ENCODE peak calls at places on chromosomes 2 and 18, in seven cellular contexts. G is GM12878, V is HepG2, O is HCT116, U is K562, A is SK-N-SH, H is H1. X is an unnamed sample.

GRCh38 chr2:168519534-168520308 is 63.6 kb downstream of the CERS6 start:
- DNase-seq in G (no peak), V (no peak), O (no peak), U (no peak), A (no peak), H (no peak), X (no peak)

GRCh38 chr2:240620859-240621258 is 4.4 kb upstream of the GPR35 start:
- DNase-seq in G (no peak), V (no peak), O (no peak), U (no peak), A (no peak), H (no peak), X (no peak)

GRCh38 chr2:112055833-112056625 is 960 bp downstream of the TMEM87B start:
- DNase-seq in G (no peak), V (peak; percentile 69), O (no peak), U (peak; percentile 23), A (peak; percentile 44), H (no peak), X (no peak)

GRCh38 chr2:1282552-1282951 is 130.7 kb upstream of the TPO start:
- DNase-seq in G (no peak), V (no peak), O (no peak), U (peak; percentile 52), A (peak; percentile 84), H (no peak), X (no peak)

GRCh38 chr2:45119855-45120254 is 110.6 kb upstream of the SIX2 start:
- DNase-seq in G (no peak), V (no peak), O (no peak), U (no peak), A (no peak), H (no peak), X (no peak)

GRCh38 chr2:43169987-43170732 is 56.2 kb downstream of the ZFP36L2 start:
- DNase-seq in G (no peak), V (no peak), O (no peak), U (peak; percentile 80), A (peak; percentile 69), H (peak; percentile 88), X (no peak)

GRCh38 chr2:147910990-147911473 is 66.2 kb downstream of the ACVR2A start:
- DNase-seq in G (peak; percentile 21), V (peak; percentile 54), O (peak; percentile 52), U (peak; percentile 14), A (no peak), H (no peak), X (peak; percentile 42)

GRCh38 chr18:6741290-6741689 is 11.8 kb downstream of the ARHGAP28 start:
- DNase-seq in G (no peak), V (no peak), O (no peak), U (no peak), A (no peak), H (no peak), X (no peak)

GRCh38 chr2:164967781-164968228 is 12.5 kb upstream of the SLC38A11 start:
- DNase-seq in G (no peak), V (no peak), O (no peak), U (no peak), A (no peak), H (no peak), X (peak; percentile 55)

GRCh38 chr2:233079473-233079877 is 19.3 kb downstream of the INPP5D start:
- DNase-seq in G (peak; percentile 90), V (no peak), O (no peak), U (no peak), A (no peak), H (no peak), X (no peak)

GRCh38 chr2:84703831-84704230 is 177.1 kb downstream of the TRABD2A start:
- DNase-seq in G (no peak), V (no peak), O (no peak), U (no peak), A (no peak), H (no peak), X (no peak)

GRCh38 chr2:9802576-9802993 is 40.7 kb upstream of the TAF1B start:
- DNase-seq in G (no peak), V (no peak), O (no peak), U (no peak), A (peak; percentile 28), H (no peak), X (no peak)

GRCh38 chr2:119195001-119195400 is 28.6 kb upstream of the STEAP3 start:
- DNase-seq in G (no peak), V (no peak), O (no peak), U (no peak), A (no peak), H (no peak), X (no peak)

GRCh38 chr2:119195887-119196286 is 27.7 kb upstream of the STEAP3 start:
- DNase-seq in G (no peak), V (no peak), O (no peak), U (no peak), A (no peak), H (no peak), X (no peak)

GRCh38 chr2:119190726-119191125 is 32.2 kb upstream of the C1QL2 start:
- DNase-seq in G (no peak), V (no peak), O (no peak), U (no peak), A (no peak), H (no peak), X (no peak)

GRCh38 chr2:119190321-119190720 is 31.8 kb upstream of the C1QL2 start:
- DNase-seq in G (no peak), V (no peak), O (no peak), U (no peak), A (no peak), H (no peak), X (no peak)

GRCh38 chr2:119192893-119193292 is 30.7 kb upstream of the STEAP3 start:
- DNase-seq in G (no peak), V (no peak), O (no peak), U (no peak), A (no peak), H (no peak), X (no peak)
- TF ChIP-seq YY1 in G (no peak), V (no peak), O (no peak), U (no peak), A (no peak), H (no peak), X (no peak)

DNA sequence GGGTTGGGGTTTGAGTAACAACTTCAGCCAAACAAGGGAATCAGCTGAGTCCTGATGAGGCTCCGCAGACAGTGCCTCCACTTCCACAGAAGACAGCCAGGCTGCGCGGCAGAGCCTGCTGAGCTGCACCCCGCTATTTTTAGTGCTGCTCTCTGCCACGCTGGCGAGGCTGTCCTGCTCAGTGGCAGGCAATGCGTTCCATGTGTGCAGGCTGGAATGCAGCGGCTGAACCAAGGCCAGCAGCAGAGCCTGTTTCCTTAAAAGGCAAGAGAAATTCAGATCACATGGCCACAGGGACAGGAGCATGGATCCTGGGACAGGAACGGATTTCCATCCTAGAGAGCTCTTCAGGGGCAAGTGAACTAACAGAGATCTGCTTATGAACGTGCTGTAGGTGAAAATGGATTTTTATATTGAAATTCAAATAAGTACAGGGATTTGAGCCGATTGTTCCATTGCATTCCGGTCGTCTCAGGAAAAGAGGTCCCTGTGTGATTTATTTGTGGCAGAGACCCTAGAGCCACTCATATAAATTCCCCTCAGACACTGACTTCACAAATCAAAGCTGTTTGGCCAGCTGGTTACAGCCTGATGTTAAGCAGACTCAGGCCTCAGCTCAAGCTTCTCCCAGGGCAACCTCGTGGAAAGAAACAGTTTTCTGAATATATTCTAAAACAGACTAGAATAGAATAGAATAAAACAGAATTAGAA is 98.6 kb downstream of the COL6A3 start:
- DNase-seq in G (no peak), V (peak; percentile 71), O (no peak), U (no peak), A (peak; percentile 81), H (no peak), X (peak; percentile 33)
- TF ChIP-seq YY1 in G (no peak), V (no peak), O (no peak), U (no peak), A (no peak), H (no peak), X (no peak)

GRCh38 chr2:216002693-216003092 is 10.7 kb downstream of the MREG start:
- DNase-seq in G (no peak), V (no peak), O (no peak), U (no peak), A (no peak), H (no peak), X (no peak)

GRCh38 chr2:216004408-216005283 is 8.7 kb downstream of the MREG start:
- DNase-seq in G (peak; percentile 61), V (no peak), O (no peak), U (peak; percentile 21), A (no peak), H (no peak), X (no peak)

GRCh38 chr2:216008387-216008786 is 5.0 kb downstream of the MREG start:
- DNase-seq in G (no peak), V (no peak), O (no peak), U (no peak), A (no peak), H (no peak), X (no peak)

GRCh38 chr2:216003876-216004275 is 9.5 kb downstream of the MREG start:
- DNase-seq in G (no peak), V (no peak), O (no peak), U (no peak), A (no peak), H (no peak), X (no peak)

GRCh38 chr2:216006164-216006663 is 7.1 kb downstream of the MREG start:
- DNase-seq in G (peak; percentile 73), V (no peak), O (no peak), U (no peak), A (no peak), H (peak; percentile 73), X (no peak)
- TF ChIP-seq YY1 in G (peak; percentile 28), V (no peak), O (no peak), U (no peak), A (no peak), H (no peak), X (no peak)

GRCh38 chr2:235813398-235813797 is 319.6 kb downstream of the AGAP1 start:
- DNase-seq in G (no peak), V (no peak), O (no peak), U (no peak), A (no peak), H (no peak), X (no peak)

GRCh38 chr2:235812185-235812670 is 318.4 kb downstream of the AGAP1 start:
- DNase-seq in G (no peak), V (no peak), O (no peak), U (no peak), A (no peak), H (no peak), X (no peak)

GRCh38 chr2:235810297-235810696 is 316.5 kb downstream of the AGAP1 start:
- DNase-seq in G (no peak), V (no peak), O (no peak), U (no peak), A (no peak), H (no peak), X (no peak)

GRCh38 chr2:235808366-235808765 is 314.5 kb downstream of the AGAP1 start:
- DNase-seq in G (no peak), V (no peak), O (no peak), U (no peak), A (no peak), H (no peak), X (no peak)

GRCh38 chr2:235811446-235812184 is 317.8 kb downstream of the AGAP1 start:
- DNase-seq in G (no peak), V (no peak), O (no peak), U (no peak), A (no peak), H (no peak), X (no peak)
- TF ChIP-seq YY1 in G (no peak), V (no peak), O (no peak), U (no peak), A (no peak), H (no peak), X (no peak)